ENCODE peak calls at places on chromosome 13, in four cellular contexts. L is keratinocyte; N is IMR-90; Y is CD4-positive, alpha-beta T cell. O is an unnamed sample.

GRCh38 chr13:102002271-102002670 is 399.6 kb downstream of the FGF14 start:
- DNase-seq in L (no peak), N (no peak), Y (no peak), O (no peak)

GRCh38 chr13:44876782-44877324 is 112.4 kb downstream of the NUFIP1 start:
- DNase-seq in Y (no peak), L (no peak), N (no peak), O (no peak)

GRCh38 chr13:20197361-20197834 is 4.7 kb upstream of the GJB2 start:
- DNase-seq in N (peak), L (no peak), Y (no peak), O (no peak)

GRCh38 chr13:85521586-85521985 is 277.6 kb downstream of the SLITRK6 start:
- DNase-seq in L (no peak), Y (no peak), N (no peak), O (no peak)

GRCh38 chr13:44347301-44347700 is 26.3 kb upstream of the SERP2 start:
- DNase-seq in L (no peak), N (no peak), Y (no peak), O (no peak)

GRCh38 chr13:112959206-112959605 is 9.8 kb upstream of the MCF2L start:
- DNase-seq in N (no peak), Y (no peak), L (no peak), O (no peak)

GRCh38 chr13:50509771-50510441 is 333.6 kb downstream of the DLEU7 start:
- DNase-seq in L (no peak), N (peak), Y (no peak), O (no peak)

GRCh38 chr13:102999498-102999897 is 66.7 kb downstream of the SLC10A2 start:
- DNase-seq in Y (no peak), N (no peak), L (no peak), O (no peak)

GRCh38 chr13:110676057-110676510 is 29.8 kb downstream of the CARS2 start:
- DNase-seq in Y (no peak), N (no peak), L (no peak), O (no peak)

GRCh38 chr13:47859129-47859528 is 141.9 kb downstream of the SUCLA2 start:
- DNase-seq in N (no peak), L (no peak), Y (no peak), O (no peak)

GRCh38 chr13:111970501-111971155 is 96.3 kb upstream of the SOX1 start:
- DNase-seq in L (no peak), Y (no peak), N (no peak), O (no peak)

GRCh38 chr13:39998166-39998565 is 342.7 kb downstream of the COG6 start:
- DNase-seq in Y (no peak), L (no peak), N (no peak), O (no peak)

GRCh38 chr13:45295536-45295935 is 45.4 kb downstream of the TPT1 start:
- DNase-seq in L (no peak), N (peak), Y (no peak), O (no peak)

GRCh38 chr13:66218583-66218982 is 1011.6 kb downstream of the PCDH9 start:
- DNase-seq in L (no peak), Y (no peak), N (no peak), O (no peak)

GRCh38 chr13:41541142-41541938 is 84.0 kb downstream of the RGCC start:
- DNase-seq in L (no peak), N (no peak), Y (no peak), O (no peak)

GRCh38 chr13:111399334-111399733 is 78.9 kb downstream of the TEX29 start:
- DNase-seq in L (no peak), Y (no peak), N (no peak), O (no peak)

GRCh38 chr13:85690368-85690767 is 108.9 kb downstream of the SLITRK6 start:
- DNase-seq in N (no peak), Y (no peak), L (no peak), O (no peak)

GRCh38 chr13:82116422-82116989 is 1765.8 kb downstream of the SLITRK1 start:
- DNase-seq in Y (no peak), N (no peak), L (no peak), O (no peak)

GRCh38 chr13:105220063-105220462 is 1315.4 kb downstream of the EFNB2 start:
- DNase-seq in Y (no peak), N (peak), L (no peak), O (no peak)

GRCh38 chr13:106499905-106500304 is 35.6 kb downstream of the EFNB2 start:
- DNase-seq in L (no peak), Y (no peak), N (peak), O (no peak)
- H3K27ac ChIP-seq in L (no peak), Y (no peak), N (no peak), O (peak)

DNA sequence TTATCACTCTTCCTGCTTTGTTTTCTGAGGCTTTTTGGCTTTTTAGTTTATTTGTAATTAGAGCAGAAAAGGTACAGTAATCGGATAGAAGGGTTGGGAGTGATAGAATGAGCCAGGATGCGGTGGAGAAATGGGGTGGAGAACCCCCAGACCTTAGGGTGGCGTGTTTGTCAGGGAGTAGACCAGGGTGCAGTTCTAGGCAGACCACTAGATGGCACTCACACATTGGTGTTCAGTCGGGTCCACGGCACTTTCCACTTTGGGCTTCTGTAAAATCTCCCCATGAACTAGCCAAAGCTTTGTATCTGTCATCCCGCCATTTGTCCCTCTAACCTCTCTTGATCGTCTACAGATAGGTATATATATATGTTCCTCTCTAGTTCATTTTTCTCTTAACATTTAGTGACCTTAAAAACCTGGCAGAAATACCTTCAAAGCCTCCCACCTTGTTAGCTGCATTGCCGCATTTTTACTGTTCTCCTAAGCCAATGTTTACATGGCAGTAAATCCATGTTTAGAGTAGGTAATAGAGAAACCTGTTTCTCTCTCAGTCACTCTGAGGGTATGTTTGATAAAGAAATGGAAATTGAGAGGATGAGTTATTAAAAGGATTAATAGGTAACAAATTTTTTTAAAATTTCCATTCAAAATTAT is 154.9 kb downstream of the TM9SF2 start:
- DNase-seq in L (peak), Y (peak), N (peak), O (no peak)
- H3K27ac ChIP-seq in L (peak), Y (peak), N (no peak), O (peak)

DNA sequence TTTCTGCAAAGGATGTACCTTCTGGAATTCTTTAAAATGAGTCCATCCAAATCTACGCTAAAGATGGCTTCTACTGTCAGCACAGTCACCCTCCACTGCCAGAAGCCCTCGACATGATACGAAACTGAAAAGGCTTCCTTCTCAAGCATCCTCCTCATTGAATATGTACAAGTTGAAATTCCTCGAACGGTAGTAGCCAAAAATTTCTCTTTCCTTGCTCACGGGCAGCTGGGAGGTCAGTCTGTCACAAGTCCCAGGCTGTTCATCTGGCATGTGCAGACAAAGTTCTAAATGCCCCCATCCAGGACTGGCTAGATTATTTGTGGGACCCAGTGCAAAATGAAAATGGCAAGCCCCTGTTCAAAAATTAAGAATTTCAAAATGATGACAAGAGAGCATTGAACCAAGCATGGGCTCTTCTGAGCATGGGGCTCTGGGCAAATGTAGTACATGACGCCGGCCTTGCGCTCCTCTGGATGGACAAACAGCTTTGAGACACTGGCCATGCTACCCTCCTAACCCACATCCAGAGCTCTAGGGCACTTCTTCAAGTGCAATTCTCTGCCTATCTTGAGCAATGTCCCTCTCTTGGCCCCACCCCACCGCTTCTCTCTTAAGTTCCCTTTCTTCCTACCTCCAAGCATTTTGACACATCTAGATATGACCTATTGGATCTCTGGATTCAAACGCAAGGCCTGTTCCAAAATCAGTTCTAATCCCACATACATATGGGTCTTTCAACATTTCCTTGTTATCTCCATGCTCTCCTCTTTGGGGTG is 78.9 kb upstream of the FLT1 start:
- DNase-seq in N (no peak), L (no peak), Y (no peak), O (no peak)
- H3K27ac ChIP-seq in N (no peak), L (peak), Y (no peak), O (peak)

DNA sequence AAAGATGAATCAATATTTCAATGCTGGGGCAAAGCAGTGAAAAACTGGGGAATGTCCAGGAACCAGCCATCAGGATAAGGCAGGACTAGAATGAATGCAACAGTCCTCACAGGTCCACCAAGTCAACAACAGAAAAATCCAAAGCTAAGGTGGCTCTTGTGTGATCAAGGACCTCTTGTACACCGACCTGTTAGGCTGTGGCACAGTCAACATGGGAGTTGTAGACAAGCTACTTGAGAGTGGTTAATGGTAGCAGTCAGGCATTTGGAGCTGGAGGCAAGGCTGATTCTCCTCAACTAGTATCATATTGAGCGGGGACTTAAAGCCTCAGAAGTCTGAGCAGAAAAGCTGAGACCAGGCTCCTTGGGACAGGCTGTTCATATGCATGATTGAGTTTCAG is 805 bp upstream of the TNFSF13B start:
- DNase-seq in N (no peak), Y (no peak), L (no peak), O (no peak)
- H3K27ac ChIP-seq in N (no peak), Y (no peak), L (no peak), O (no peak)

DNA sequence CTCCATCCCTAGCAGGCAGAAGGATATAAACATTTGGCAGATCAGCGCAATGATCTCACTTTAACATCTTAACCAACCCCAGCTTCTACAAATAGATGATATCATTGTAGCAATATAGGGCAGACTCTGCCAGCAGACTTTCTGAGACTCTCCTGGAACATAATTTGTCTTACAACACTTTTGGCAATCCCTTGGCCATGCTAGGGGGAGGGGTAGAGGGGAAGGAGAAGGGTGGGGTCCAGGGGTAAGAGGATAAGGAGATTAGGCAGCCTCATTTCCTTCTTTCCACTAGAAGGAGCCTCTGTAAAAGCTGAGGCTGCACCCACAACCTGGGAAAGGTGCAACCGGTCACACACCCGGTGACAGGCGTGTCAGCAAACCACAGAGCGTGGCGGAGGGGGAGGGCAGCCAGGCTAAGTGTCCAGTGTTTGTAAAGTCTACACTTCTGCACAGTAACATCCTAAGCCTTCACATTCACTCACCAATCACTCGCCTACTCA is 8.7 kb upstream of the UBAC2 start:
- DNase-seq in L (no peak), Y (no peak), N (peak), O (peak)
- H3K27ac ChIP-seq in L (no peak), Y (no peak), N (peak), O (peak)

DNA sequence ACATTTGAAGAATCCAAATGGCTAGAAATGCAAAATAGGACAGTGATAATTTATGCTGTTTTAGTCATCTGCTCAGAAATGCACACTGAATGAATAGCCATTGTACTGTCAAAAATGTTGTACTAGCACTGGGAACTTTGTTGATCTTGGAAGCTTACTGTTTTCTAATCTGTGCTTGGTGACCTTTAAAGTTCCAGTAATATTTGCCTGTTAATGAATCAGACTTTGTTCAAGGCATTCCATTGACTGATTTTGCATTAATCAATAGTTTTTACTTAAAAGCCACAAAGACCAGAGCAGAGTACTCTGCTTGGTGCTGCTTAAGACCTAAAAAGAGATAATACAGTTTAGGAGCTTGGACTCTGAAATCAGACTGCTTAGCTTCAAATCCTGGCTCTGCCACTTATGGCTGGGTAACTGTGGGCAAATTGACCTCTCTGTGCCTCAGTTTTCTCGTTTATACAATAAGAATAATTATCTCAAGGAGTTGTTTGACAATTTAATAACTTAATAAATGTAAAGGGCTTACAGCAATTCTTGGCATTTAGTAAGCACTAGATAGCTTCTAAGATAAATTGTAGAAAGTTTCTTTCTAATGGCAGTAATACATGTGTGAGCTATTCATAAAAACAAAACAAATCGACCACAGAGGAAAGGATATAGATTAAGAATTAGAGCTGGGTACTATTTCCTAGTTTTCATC is 4.6 kb upstream of the SLAIN1 start:
- DNase-seq in L (no peak), Y (no peak), N (no peak), O (no peak)
- H3K27ac ChIP-seq in L (no peak), Y (no peak), N (no peak), O (no peak)

GRCh38 chr13:100790405-100790804 is 115.8 kb upstream of the TMTC4 start:
- DNase-seq in N (no peak), Y (no peak), L (no peak), O (no peak)

GRCh38 chr13:100789481-100789880 is 114.9 kb upstream of the TMTC4 start:
- DNase-seq in L (no peak), N (no peak), Y (no peak), O (no peak)

GRCh38 chr13:100788540-100788939 is 113.9 kb upstream of the TMTC4 start:
- DNase-seq in N (no peak), Y (no peak), L (no peak), O (no peak)

GRCh38 chr13:100789025-100789424 is 114.4 kb upstream of the TMTC4 start:
- DNase-seq in L (no peak), Y (no peak), N (no peak), O (no peak)

DNA sequence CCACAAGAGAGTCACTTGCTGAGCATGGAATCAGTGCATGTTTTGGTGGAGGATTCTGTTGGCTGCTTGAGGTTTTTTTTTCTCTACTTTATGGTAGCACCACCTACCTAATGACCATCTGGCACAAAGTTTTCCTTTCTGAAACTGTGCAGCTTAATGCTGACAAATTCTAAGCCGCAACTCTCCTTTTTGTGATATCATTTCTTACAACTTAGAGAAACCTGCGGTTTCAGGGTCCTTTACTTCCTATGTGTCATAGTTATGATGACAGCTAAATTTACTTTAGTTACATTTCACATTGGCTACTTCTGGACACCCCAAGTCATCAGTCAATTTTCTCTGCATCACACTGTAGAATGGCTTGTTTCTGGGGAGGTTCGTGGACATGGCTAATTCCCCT is 115.4 kb upstream of the TMTC4 start:
- DNase-seq in L (no peak), N (no peak), Y (no peak), O (no peak)
- H3K27ac ChIP-seq in L (no peak), N (no peak), Y (no peak), O (peak)